ENCODE peak calls at places on chromosomes 12 and 14, in ten cellular contexts. V is AG04450, F is natural killer cell, C is OCI-LY7, M is prostate gland, P is upper lobe of right lung, Q is cardiac muscle cell, O is ascending aorta, E is psoas muscle, H is heart left ventricle. K is an unnamed sample.

GRCh38 chr12:19630536-19630935 is 191.2 kb downstream of the AEBP2 start:
- DNase-seq in O (no peak), Q (no peak), F (no peak), C (no peak), P (no peak), E (no peak), M (no peak), V (no peak), H (no peak), K (no peak)

GRCh38 chr12:15971211-15971610 is 60.1 kb downstream of the DERA start:
- DNase-seq in H (no peak), M (no peak), P (no peak), E (no peak), Q (no peak), C (no peak), O (no peak), F (no peak), V (no peak), K (no peak)

GRCh38 chr14:71576472-71576871 is 355.8 kb upstream of the RGS6 start:
- DNase-seq in M (no peak), C (no peak), H (no peak), V (no peak), F (no peak), O (no peak), P (no peak), Q (no peak), E (no peak), K (no peak)

GRCh38 chr14:75720828-75721227 is 59.8 kb downstream of the TTLL5 start:
- DNase-seq in V (no peak), F (no peak), M (peak), Q (peak), O (no peak), H (no peak), C (no peak), P (no peak), E (peak), K (no peak)

GRCh38 chr12:108597559-108598471 is at the start of gene TMEM119:
- DNase-seq in F (no peak), V (no peak), E (peak), Q (no peak), P (no peak), H (peak), C (peak), M (no peak), O (no peak), K (no peak)

GRCh38 chr12:12398026-12398859 is 41.4 kb downstream of the BORCS5 start:
- DNase-seq in O (no peak), F (no peak), H (no peak), Q (no peak), C (no peak), E (peak), P (peak), V (peak), M (peak), K (no peak)

GRCh38 chr14:95222870-95223398 is 65.6 kb upstream of the DICER1 start:
- DNase-seq in V (no peak), M (no peak), P (no peak), H (no peak), E (no peak), C (no peak), F (no peak), Q (no peak), O (no peak), K (no peak)

GRCh38 chr12:29763301-29763683 is 20.4 kb downstream of the TMTC1 start:
- DNase-seq in H (no peak), M (no peak), F (no peak), Q (no peak), O (no peak), C (no peak), V (no peak), P (no peak), E (no peak), K (no peak)

GRCh38 chr14:64502476-64503183 is 1.0 kb downstream of the ZBTB25 start:
- DNase-seq in Q (peak), M (peak), V (no peak), F (peak), P (no peak), C (peak), O (no peak), H (no peak), E (no peak), K (no peak)

GRCh38 chr12:132373967-132374820 is 44.8 kb upstream of the GALNT9 start:
- DNase-seq in V (no peak), H (no peak), Q (no peak), E (peak), O (no peak), F (no peak), M (no peak), P (peak), C (no peak), K (no peak)

GRCh38 chr14:55133416-55133815 is 4.4 kb downstream of the LGALS3 start:
- DNase-seq in M (no peak), V (no peak), Q (no peak), F (no peak), E (no peak), P (no peak), C (no peak), H (no peak), O (no peak), K (no peak)

GRCh38 chr12:96806272-96806671 is 100.8 kb upstream of the NEDD1 start:
- DNase-seq in P (no peak), V (no peak), H (no peak), Q (no peak), C (no peak), M (peak), F (no peak), E (no peak), O (no peak), K (no peak)

GRCh38 chr12:48815281-48816110 is 2.8 kb upstream of the CACNB3 start:
- DNase-seq in P (peak), E (peak), H (peak), M (peak), F (no peak), C (peak), Q (peak), V (peak), O (peak), K (peak)

GRCh38 chr12:55715169-55715764 is 579 bp upstream of the BLOC1S1 start:
- DNase-seq in H (peak), E (no peak), O (no peak), C (no peak), M (no peak), F (no peak), V (no peak), P (no peak), Q (no peak), K (no peak)

GRCh38 chr14:76514599-76514998 is 138.7 kb downstream of the ESRRB start:
- DNase-seq in C (peak), O (no peak), Q (no peak), E (no peak), H (no peak), P (peak), M (no peak), V (no peak), F (no peak), K (no peak)

GRCh38 chr12:10331642-10332239 is 24.1 kb downstream of the KLRD1 start:
- DNase-seq in E (no peak), V (peak), O (no peak), C (peak), H (no peak), Q (peak), F (no peak), P (no peak), M (peak), K (no peak)

GRCh38 chr12:56450241-56450640 is 1.0 kb upstream of the TIMELESS start:
- DNase-seq in F (no peak), M (no peak), V (no peak), H (no peak), C (no peak), Q (no peak), E (no peak), O (no peak), P (no peak), K (no peak)

GRCh38 chr12:106586535-106586802 is 3.7 kb downstream of the RFX4 start:
- DNase-seq in M (no peak), V (no peak), O (no peak), P (no peak), H (no peak), Q (no peak), F (no peak), E (no peak), C (no peak), K (no peak)

GRCh38 chr12:31922341-31923062 is 36.7 kb upstream of the RESF1 start:
- DNase-seq in E (no peak), V (no peak), Q (no peak), C (peak), H (no peak), M (no peak), P (no peak), F (no peak), O (no peak), K (no peak)

GRCh38 chr14:96461950-96462798 is 40.0 kb upstream of the PAPOLA start:
- DNase-seq in P (no peak), V (no peak), H (no peak), C (no peak), M (no peak), Q (no peak), O (no peak), E (no peak), F (no peak), K (peak)

GRCh38 chr12:13061377-13061776 is 17.2 kb downstream of the FAM234B start:
- DNase-seq in V (no peak), P (no peak), F (no peak), C (no peak), H (no peak), O (no peak), Q (no peak), E (no peak), M (no peak), K (no peak)

GRCh38 chr12:130611026-130611905 is 104.8 kb downstream of the RIMBP2 start:
- DNase-seq in V (no peak), C (no peak), E (no peak), M (no peak), Q (no peak), F (no peak), O (no peak), P (no peak), H (no peak), K (no peak)

GRCh38 chr12:90618606-90619005 is 336.4 kb downstream of the CCER1 start:
- DNase-seq in C (no peak), H (no peak), F (no peak), O (no peak), E (no peak), M (no peak), Q (no peak), V (no peak), P (no peak), K (no peak)

GRCh38 chr12:54411398-54412241 is 7.4 kb downstream of the ITGA5 start:
- DNase-seq in H (peak), F (peak), V (peak), E (peak), O (peak), M (no peak), C (peak), P (peak), Q (no peak), K (no peak)

GRCh38 chr12:124677552-124678356 is 110.3 kb upstream of the NCOR2 start:
- DNase-seq in H (no peak), E (no peak), O (no peak), Q (no peak), V (no peak), P (no peak), M (no peak), F (no peak), C (peak), K (no peak)

GRCh38 chr12:24838531-24838950 is 110.4 kb downstream of the BCAT1 start:
- DNase-seq in Q (no peak), P (no peak), M (no peak), C (no peak), E (no peak), H (no peak), F (no peak), V (peak), O (no peak), K (no peak)

DNA sequence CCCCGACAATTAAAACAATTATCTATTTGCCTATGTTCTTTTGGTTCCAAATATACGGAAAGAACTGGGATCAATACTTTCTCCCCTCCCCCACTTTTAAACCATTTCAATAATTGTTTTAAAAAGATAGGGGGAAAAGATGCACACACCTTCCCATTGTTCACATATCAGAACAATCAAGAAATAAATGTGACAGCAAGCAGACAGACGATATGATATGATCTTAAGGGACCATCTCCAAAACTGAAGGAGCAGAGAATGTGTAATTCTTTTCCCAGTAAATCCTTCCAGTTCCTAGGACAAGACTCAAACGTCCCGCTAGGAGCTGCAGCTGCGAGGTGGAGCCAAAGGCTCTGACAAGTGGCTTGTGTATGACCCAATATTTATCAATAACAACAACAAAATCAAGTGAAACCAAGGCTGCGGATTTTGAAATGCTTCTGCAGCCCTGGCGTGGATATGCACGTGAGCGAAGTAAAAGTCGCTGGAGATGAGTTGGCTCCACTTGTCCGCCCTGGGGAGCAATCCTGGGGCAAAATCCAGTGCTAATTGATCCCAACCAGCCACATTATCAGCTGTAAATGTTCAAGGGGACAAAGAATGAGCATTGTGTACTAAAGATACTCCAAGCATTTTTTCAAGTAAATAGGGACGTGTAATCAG is 8.2 kb upstream of the FOXG1 start:
- DNase-seq in O (no peak), M (no peak), P (no peak), V (no peak), E (no peak), Q (no peak), C (no peak), H (no peak), F (no peak), K (no peak)
- TF ChIP-seq CTCF in O (no peak), M (no peak), P (no peak), V (no peak), E (no peak), Q (no peak), C (no peak), H (no peak), F (no peak), K (no peak)

DNA sequence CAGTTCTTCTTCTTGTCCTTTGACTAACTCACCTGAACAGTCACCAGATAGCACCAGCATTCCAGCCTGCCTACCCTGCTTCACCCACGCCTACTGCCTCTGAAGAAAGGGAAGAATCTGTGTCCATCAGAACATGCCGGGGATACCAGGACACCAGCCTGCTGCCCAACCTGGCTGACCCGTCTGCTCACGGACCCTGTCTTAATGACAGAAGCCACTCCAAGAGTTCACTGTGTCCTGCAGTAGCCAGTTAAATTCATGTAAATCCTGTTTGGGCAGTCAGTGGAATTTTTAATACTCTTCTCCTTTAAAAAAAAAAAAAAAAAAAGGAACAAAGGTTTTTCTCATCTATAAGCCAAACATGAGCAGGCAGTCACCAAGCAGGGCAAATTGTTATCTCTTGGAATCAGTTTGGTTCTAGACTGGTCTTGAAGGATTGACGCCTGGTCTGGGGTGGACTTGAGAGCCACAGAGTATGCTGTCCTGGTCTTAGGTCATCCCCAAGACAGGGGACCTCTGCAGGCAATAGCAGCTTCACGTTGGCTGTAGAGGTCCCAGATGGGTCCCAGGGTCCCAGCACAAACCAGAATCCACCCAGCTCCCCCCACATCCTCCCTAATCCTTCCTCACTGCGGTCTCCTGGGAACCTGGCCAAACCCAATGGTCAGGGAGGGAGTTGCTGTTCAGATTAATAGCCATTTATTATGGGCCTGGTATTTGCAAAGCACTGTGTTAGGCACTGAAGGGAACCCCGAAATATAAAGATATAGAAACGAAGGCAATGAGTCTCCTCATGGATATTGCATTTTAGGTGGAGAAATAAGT is 181.1 kb upstream of the HIF1A start:
- DNase-seq in C (no peak), E (no peak), M (peak), Q (no peak), P (no peak), F (no peak), O (no peak), V (no peak), H (no peak), K (no peak)
- TF ChIP-seq CTCF in C (no peak), E (no peak), M (no peak), Q (no peak), P (no peak), F (no peak), O (no peak), V (no peak), H (no peak), K (no peak)

GRCh38 chr12:105228966-105229365 is 7.0 kb downstream of the APPL2 start:
- DNase-seq in H (no peak), M (no peak), O (no peak), Q (no peak), C (no peak), E (no peak), F (no peak), V (no peak), P (no peak), K (no peak)
- TF ChIP-seq CTCF in H (no peak), M (no peak), O (no peak), Q (no peak), C (no peak), E (no peak), F (no peak), V (no peak), P (no peak), K (no peak)

DNA sequence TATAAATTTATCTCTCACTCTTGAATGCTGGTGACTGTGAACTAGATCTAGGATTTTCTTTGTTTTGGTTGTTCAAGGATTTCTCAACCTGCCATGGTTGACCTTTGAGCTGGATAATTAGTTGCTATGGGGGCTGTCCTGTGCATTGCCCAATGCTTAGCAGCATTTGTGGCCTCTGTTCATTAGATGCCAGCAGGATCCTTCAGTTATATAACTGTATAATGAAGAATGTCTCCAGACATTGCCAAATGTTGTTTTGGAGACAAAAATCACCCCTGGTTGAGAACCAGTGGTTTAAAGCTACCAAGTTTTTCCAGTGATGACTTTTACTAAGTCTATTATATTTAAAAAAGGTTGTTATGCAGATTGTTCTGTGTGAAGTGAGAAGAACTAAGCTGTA is 147.9 kb upstream of the STXBP6 start:
- DNase-seq in M (no peak), C (no peak), O (no peak), H (no peak), V (no peak), P (no peak), E (no peak), F (no peak), Q (no peak), K (no peak)
- TF ChIP-seq CTCF in M (no peak), C (no peak), O (no peak), H (no peak), V (no peak), P (no peak), E (no peak), F (no peak), Q (no peak), K (no peak)

DNA sequence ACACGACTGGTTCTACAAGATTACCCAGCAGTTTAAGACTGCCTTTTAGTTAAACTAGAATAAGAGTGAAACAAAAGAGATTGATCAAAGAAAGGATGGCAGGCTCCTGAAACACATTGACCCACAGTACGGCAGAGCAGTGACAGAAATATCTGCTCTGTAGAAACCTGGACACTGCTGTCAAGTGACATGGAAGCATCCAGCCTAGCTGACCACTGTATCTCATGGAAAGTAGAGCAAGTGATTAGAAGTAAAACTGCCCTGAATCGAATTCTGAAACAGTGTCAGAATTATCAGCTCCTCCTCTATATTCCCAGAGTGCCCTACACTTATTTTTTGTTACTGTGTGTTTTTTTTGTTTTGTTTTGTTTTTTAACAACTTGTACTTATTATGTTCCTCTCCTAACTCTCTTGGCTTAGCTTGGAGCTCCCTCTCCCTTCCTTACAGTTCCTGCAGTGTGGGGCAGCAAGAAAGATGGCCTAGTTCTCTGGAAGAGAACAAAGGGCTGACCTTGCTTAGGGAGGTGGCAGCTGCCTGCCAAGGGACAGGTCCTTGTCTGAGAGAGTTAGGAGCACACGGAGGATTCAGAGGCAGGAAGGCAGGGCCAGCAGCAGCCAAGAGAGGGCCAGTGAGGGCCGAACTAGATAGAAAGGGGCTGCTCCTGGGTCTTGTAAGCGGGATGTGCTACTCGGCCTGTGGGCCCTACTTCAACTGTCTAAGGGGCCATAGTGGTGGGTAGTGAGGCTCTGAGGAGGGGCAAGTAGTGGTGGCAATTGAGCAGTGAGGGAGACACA is 97.2 kb downstream of the PTPRR start:
- DNase-seq in P (no peak), E (no peak), C (no peak), F (no peak), H (no peak), V (no peak), O (no peak), M (no peak), Q (no peak), K (no peak)
- TF ChIP-seq CTCF in P (no peak), E (no peak), C (no peak), F (no peak), H (no peak), V (no peak), O (no peak), M (no peak), Q (no peak), K (no peak)